ENCODE peak calls at places on chromosomes 6 and 20, in six cellular contexts. N is BE2C, K is small intestine, U is cardiac muscle cell, H is H9, T is SK-N-SH. Q is an unnamed sample. For H3K27me3, the result is how much of the 10 kb centered on the place peaks cover.

GRCh38 chr20:21390768-21391167 is 6.6 kb downstream of the NKX2-4 start:
- DNase-seq in N (no peak), K (no peak), U (no peak), H (no peak), T (no peak), Q (no peak)

GRCh38 chr6:45480697-45481415 is 103.1 kb upstream of the SUPT3H start:
- DNase-seq in N (no peak), K (no peak), U (peak), H (no peak), T (no peak), Q (no peak)

GRCh38 chr6:117976030-117976651 is 69.1 kb downstream of the SLC35F1 start:
- DNase-seq in N (peak), K (peak), U (peak), H (no peak), T (peak), Q (peak)

GRCh38 chr6:3209114-3210023 is 18.1 kb downstream of the TUBB2B start:
- DNase-seq in N (peak), K (peak), U (peak), H (peak), T (peak), Q (peak)

GRCh38 chr20:35369804-35370203 is 42.0 kb downstream of the UQCC1 start:
- DNase-seq in N (no peak), K (no peak), U (peak), H (no peak), T (no peak), Q (no peak)

GRCh38 chr6:31122803-31123706 is 2.8 kb upstream of the CDSN start:
- DNase-seq in N (peak), K (peak), U (peak), H (no peak), T (peak), Q (no peak)

GRCh38 chr6:163667372-163668060 is 253.0 kb downstream of the QKI start:
- DNase-seq in N (no peak), K (peak), U (peak), H (no peak), T (no peak), Q (no peak)

GRCh38 chr20:16051968-16052367 is 521.3 kb downstream of the KIF16B start:
- DNase-seq in N (no peak), K (no peak), U (no peak), H (no peak), T (no peak), Q (no peak)

GRCh38 chr6:46648869-46649488 is 3.6 kb downstream of the CYP39A1 start:
- DNase-seq in N (no peak), K (peak), U (no peak), H (no peak), T (no peak), Q (no peak)

GRCh38 chr20:11553603-11554002 is 364.1 kb upstream of the BTBD3 start:
- DNase-seq in N (no peak), K (no peak), U (peak), H (no peak), T (no peak), Q (no peak)

GRCh38 chr20:48283470-48284110 is 498.3 kb upstream of the SULF2 start:
- DNase-seq in N (no peak), K (peak), U (peak), H (no peak), T (no peak), Q (no peak)

DNA sequence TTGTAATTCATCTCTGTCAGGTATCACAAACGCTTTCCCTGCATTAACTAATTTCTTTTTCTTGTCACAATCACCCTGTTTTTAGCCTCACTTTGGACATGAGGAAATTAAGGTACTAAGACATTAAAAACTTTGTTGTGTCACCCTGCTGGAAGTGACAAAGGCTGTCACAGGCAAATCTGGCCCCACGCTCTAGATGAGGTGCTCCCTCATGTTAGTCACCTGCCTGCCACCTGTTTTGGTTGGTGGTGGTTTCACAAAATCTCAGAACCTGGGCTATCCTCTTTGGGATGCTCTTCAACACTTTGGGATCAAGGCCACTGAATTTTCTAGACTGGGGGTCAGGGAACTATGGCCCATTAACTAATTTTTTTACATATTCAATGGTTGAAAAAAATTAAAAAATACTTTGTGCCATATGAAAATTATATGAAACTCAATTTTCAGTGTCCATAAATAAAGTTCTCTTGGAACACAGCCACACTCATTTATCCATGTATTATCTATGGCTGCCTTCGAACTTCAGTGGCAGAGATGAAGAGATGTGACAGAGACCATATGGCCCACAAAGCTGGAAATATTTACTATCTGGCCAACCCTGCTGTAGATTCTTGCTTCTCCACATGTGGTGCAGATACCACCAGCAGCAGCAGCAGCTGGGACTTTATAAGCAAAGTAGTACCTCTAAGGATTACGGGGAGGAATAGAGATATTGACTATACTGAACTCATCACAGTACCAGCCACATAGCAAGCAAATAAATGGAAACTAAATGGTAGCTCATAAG is 16.1 kb upstream of the TNFAIP3 start:
- DNase-seq in N (no peak), K (no peak), U (no peak), H (no peak), T (no peak), Q (no peak)
- H3K27me3 ChIP-seq in N (under half), K (under half), U (under half), H (under half), T (under half), Q (under half)

GRCh38 chr6:169165561-169166300 is 87.9 kb downstream of the THBS2 start:
- DNase-seq in N (no peak), K (no peak), U (peak), H (peak), T (peak), Q (no peak)

GRCh38 chr6:169166896-169167580 is 86.6 kb downstream of the THBS2 start:
- DNase-seq in N (no peak), K (no peak), U (no peak), H (no peak), T (peak), Q (no peak)

GRCh38 chr6:169164451-169164850 is 89.2 kb downstream of the THBS2 start:
- DNase-seq in N (no peak), K (no peak), U (no peak), H (peak), T (no peak), Q (no peak)

GRCh38 chr6:169162968-169163903 is 90.4 kb downstream of the THBS2 start:
- DNase-seq in N (no peak), K (no peak), U (peak), H (peak), T (peak), Q (no peak)

DNA sequence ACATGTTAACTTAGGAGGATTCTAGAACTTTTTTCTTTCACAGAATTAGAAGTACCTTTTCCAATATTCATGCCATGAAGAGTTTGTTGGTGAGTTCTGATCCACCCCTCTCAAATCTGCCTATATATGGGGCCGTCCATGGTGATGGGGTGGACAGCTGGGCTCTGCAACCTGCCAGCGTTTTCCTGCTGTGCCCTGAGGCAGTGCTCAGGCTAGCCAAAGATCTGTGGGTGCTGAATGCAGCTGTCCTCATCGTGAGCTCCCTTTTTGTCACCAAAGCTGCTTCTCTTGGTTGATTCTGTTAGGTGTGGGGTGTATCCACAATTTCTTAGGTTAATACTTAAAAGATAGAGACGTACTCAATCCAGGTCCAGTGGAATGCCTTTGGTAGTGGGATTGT is 88.6 kb downstream of the THBS2 start:
- DNase-seq in N (no peak), K (no peak), U (no peak), H (peak), T (peak), Q (no peak)
- H3K27me3 ChIP-seq in N (under half), K (under half), U (under half), H (under half), T (under half), Q (under half)

GRCh38 chr6:1925743-1926430 is 316.2 kb downstream of the FOXC1 start:
- DNase-seq in N (no peak), K (no peak), U (no peak), H (no peak), T (no peak), Q (no peak)
- H3K27me3 ChIP-seq in N (under half), K (under half), U (under half), H (under half), T (under half), Q (under half)

DNA sequence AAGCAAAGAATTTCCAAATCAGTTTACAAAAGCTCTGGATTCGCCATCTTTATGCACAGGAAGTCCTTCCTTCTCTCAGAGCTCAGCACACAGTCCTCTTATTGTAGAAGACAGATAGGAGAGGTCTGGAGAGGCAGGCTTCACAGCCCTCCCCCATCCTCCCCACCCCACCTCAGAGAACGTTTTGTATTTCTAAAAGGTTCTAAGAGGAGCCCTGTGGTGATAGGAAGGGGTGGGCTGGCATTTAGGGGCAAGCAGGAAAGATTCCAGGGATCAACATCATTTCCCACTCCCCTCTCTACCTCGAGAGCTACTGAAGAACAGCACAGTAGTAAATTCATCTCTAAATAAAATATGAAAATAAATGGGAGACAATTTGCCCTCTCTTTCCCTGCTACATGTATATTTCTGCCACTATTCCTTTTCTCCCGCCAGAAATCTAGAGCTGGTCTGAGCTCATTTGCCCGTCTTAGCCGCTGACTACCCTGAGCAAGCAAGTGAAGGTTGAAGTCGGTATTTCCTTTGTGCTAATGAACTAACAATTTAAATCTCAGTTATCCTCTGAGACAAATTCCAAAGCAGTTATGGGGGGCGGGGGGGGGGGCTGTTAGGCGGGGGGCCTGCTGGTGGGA is 18.8 kb downstream of the TFAP2A start:
- DNase-seq in N (no peak), K (no peak), U (no peak), H (peak), T (no peak), Q (no peak)
- H3K27me3 ChIP-seq in N (half or more), K (under half), U (half or more), H (half or more), T (half or more), Q (under half)

GRCh38 chr6:6622557-6622956 is 34.0 kb downstream of the LY86 start:
- DNase-seq in N (no peak), K (no peak), U (no peak), H (no peak), T (no peak), Q (no peak)

GRCh38 chr6:6629416-6629815 is 40.9 kb downstream of the LY86 start:
- DNase-seq in N (no peak), K (no peak), U (peak), H (no peak), T (no peak), Q (no peak)

GRCh38 chr6:6624269-6624668 is 35.7 kb downstream of the LY86 start:
- DNase-seq in N (no peak), K (no peak), U (no peak), H (no peak), T (no peak), Q (no peak)

GRCh38 chr6:6623553-6623952 is 35.0 kb downstream of the LY86 start:
- DNase-seq in N (no peak), K (no peak), U (no peak), H (no peak), T (no peak), Q (no peak)

GRCh38 chr6:6626227-6626626 is 37.7 kb downstream of the LY86 start:
- DNase-seq in N (no peak), K (no peak), U (no peak), H (no peak), T (no peak), Q (peak)
- H3K27me3 ChIP-seq in N (under half), K (under half), U (under half), H (under half), T (under half), Q (under half)

GRCh38 chr6:1598886-1599285 is 10.8 kb upstream of the FOXC1 start:
- DNase-seq in N (no peak), K (no peak), U (no peak), H (no peak), T (no peak), Q (no peak)

GRCh38 chr6:1598433-1598832 is 11.3 kb upstream of the FOXC1 start:
- DNase-seq in N (no peak), K (no peak), U (no peak), H (no peak), T (no peak), Q (no peak)

GRCh38 chr6:1599469-1599868 is 10.2 kb upstream of the FOXC1 start:
- DNase-seq in N (no peak), K (no peak), U (no peak), H (no peak), T (no peak), Q (no peak)

GRCh38 chr6:1597121-1597744 is 12.5 kb upstream of the FOXC1 start:
- DNase-seq in N (no peak), K (no peak), U (no peak), H (no peak), T (no peak), Q (peak)

DNA sequence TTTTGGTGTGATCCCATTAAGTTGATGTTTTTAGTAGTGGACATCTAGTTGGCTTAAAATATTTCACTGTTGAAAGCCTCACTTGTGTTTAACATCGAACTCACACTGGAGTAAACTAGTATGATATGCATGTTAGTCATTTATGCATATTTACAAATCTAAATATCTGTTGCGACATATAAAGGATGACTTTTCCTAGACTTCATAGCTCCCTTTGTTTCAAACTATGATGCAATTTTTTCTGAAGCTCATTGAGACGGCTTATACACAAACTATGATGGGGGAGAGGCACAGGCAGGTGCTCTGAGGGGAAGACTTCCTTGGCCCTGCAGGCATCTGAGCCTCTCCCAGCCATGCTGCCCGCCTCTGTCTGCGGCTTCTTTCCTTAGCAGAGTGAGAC is 11.8 kb upstream of the FOXC1 start:
- DNase-seq in N (no peak), K (no peak), U (peak), H (no peak), T (no peak), Q (no peak)
- H3K27me3 ChIP-seq in N (under half), K (under half), U (under half), H (under half), T (under half), Q (under half)

DNA sequence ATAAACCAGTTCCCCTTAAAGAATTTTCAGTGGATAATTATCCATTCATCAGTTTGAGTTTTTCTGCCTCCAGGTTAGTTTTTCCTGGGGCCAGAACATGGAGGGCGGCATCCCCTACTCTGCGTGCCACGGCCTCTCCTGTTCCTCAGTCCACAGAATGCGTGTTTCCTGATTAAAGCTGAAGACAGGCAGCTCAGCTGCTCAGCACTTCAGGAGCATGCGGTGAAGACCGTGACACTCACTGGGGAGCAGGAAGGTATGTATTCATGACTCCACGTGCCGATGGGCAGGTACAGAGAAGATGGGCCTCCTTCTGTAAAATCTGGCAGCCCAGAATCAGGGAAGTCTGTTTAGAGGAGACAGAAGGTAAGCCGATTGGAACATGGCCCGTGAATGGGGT is 2.0 kb upstream of the THBS2 start:
- DNase-seq in N (no peak), K (no peak), U (no peak), H (no peak), T (no peak), Q (no peak)
- H3K27me3 ChIP-seq in N (under half), K (under half), U (half or more), H (under half), T (under half), Q (under half)

DNA sequence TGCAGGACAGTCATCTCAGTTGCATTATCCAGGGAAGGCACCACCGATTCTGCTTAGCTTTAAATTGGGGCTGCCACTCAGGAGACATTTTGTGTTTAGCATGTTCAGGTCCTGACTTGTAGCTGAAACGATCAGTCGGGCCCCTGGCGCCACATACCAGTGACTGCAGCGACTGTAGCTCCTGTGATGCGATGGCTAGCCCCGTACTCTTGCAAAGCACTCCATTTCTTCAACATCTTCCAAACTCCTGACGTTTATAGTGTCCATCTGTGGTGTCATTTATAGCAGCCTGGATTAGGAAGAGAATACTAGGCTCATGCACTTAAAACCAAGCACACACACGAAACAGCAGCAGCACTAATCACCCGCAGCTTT is 13.0 kb downstream of the POU3F2 start:
- DNase-seq in N (no peak), K (no peak), U (no peak), H (peak), T (no peak), Q (no peak)
- H3K27me3 ChIP-seq in N (half or more), K (under half), U (half or more), H (under half), T (under half), Q (under half)

DNA sequence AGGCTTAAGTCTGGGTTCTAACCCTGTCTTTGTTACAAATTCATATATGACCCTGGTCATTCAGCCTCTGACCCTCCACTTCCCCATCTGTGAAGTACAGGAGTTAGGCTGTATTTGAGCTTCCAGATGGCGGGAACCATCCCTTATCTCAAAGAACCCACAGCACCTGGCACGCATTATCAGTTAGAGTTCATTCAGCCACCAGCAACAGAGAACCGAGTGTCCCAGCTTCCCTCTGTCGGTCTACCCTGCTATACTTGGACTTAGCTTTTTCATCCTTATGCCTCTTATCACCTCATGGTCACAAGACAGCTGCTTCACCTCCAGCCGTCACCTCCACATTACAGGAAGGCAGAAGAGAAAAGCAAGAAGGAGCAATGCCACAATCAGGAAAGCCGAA is 147.8 kb downstream of the EYA2 start:
- DNase-seq in N (no peak), K (no peak), U (no peak), H (no peak), T (peak), Q (no peak)
- H3K27me3 ChIP-seq in N (under half), K (under half), U (under half), H (under half), T (under half), Q (under half)